ENCODE peak calls at places on chromosomes 13 and 19, in six cellular contexts. One of them, this sample, is unnamed.

GRCh38 chr13:98557934-98558630 is 18.8 kb downstream of the STK24 start:
- DNase-seq in H1: no peak
- DNase-seq in stomach: no peak
- DNase-seq in K562: no peak
- DNase-seq in GM23338: no peak
- DNase-seq in breast epithelium: no peak
- DNase-seq in this sample: no peak

GRCh38 chr19:11374449-11375142 is at the start of gene SWSAP1:
- DNase-seq in H1: peak
- DNase-seq in stomach: peak
- DNase-seq in breast epithelium: peak
- DNase-seq in GM23338: peak
- DNase-seq in K562: peak
- DNase-seq in this sample: peak

GRCh38 chr19:15118789-15119494 is 11.7 kb downstream of the SYDE1 start:
- DNase-seq in breast epithelium: no peak
- DNase-seq in K562: no peak
- DNase-seq in stomach: no peak
- DNase-seq in GM23338: no peak
- DNase-seq in H1: no peak
- DNase-seq in this sample: no peak

GRCh38 chr19:44496711-44497110 is 3.6 kb downstream of the ZNF180 start:
- DNase-seq in K562: no peak
- DNase-seq in H1: no peak
- DNase-seq in stomach: no peak
- DNase-seq in GM23338: no peak
- DNase-seq in breast epithelium: no peak
- DNase-seq in this sample: no peak

GRCh38 chr13:35475131-35475959 is 1.1 kb downstream of the MAB21L1 start:
- DNase-seq in H1: peak
- DNase-seq in GM23338: peak
- DNase-seq in K562: no peak
- DNase-seq in stomach: peak
- DNase-seq in breast epithelium: no peak
- DNase-seq in this sample: no peak

GRCh38 chr13:110440946-110441731 is 120.4 kb downstream of the RAB20 start:
- DNase-seq in stomach: no peak
- DNase-seq in K562: no peak
- DNase-seq in GM23338: no peak
- DNase-seq in H1: no peak
- DNase-seq in breast epithelium: no peak
- DNase-seq in this sample: no peak

GRCh38 chr13:73063166-73063565 is 4.4 kb downstream of the KLF5 start:
- DNase-seq in H1: no peak
- DNase-seq in K562: no peak
- DNase-seq in GM23338: no peak
- DNase-seq in breast epithelium: no peak
- DNase-seq in stomach: no peak
- DNase-seq in this sample: no peak

GRCh38 chr19:49469828-49470614 is 4.0 kb upstream of the FLT3LG start:
- DNase-seq in breast epithelium: no peak
- DNase-seq in GM23338: peak
- DNase-seq in K562: peak
- DNase-seq in H1: no peak
- DNase-seq in stomach: peak
- DNase-seq in this sample: no peak

GRCh38 chr13:37443538-37443937 is 155.0 kb downstream of the POSTN start:
- DNase-seq in stomach: no peak
- DNase-seq in GM23338: no peak
- DNase-seq in K562: no peak
- DNase-seq in H1: no peak
- DNase-seq in breast epithelium: no peak
- DNase-seq in this sample: no peak

GRCh38 chr13:103325675-103326074 is 259.5 kb upstream of the SLC10A2 start:
- DNase-seq in K562: no peak
- DNase-seq in GM23338: peak
- DNase-seq in stomach: no peak
- DNase-seq in H1: no peak
- DNase-seq in breast epithelium: no peak
- DNase-seq in this sample: no peak

GRCh38 chr19:8456064-8456463 is 11.3 kb downstream of the HNRNPM start:
- DNase-seq in K562: no peak
- DNase-seq in stomach: no peak
- DNase-seq in GM23338: peak
- DNase-seq in breast epithelium: no peak
- DNase-seq in H1: no peak
- DNase-seq in this sample: no peak

GRCh38 chr13:30153871-30154426 is 153.4 kb downstream of the KATNAL1 start:
- DNase-seq in breast epithelium: no peak
- DNase-seq in H1: no peak
- DNase-seq in K562: no peak
- DNase-seq in GM23338: peak
- DNase-seq in stomach: no peak
- DNase-seq in this sample: no peak

GRCh38 chr13:111953546-111954178 is 113.3 kb upstream of the SOX1 start:
- DNase-seq in GM23338: no peak
- DNase-seq in breast epithelium: no peak
- DNase-seq in stomach: peak
- DNase-seq in K562: no peak
- DNase-seq in H1: peak
- DNase-seq in this sample: no peak

GRCh38 chr19:18660051-18660910 is 23.2 kb upstream of the CRTC1 start:
- DNase-seq in stomach: no peak
- DNase-seq in GM23338: no peak
- DNase-seq in H1: no peak
- DNase-seq in breast epithelium: no peak
- DNase-seq in K562: peak
- DNase-seq in this sample: no peak

GRCh38 chr19:38194061-38194701 is 29.8 kb downstream of the DPF1 start:
- DNase-seq in H1: no peak
- DNase-seq in breast epithelium: no peak
- DNase-seq in GM23338: no peak
- DNase-seq in K562: no peak
- DNase-seq in stomach: no peak
- DNase-seq in this sample: no peak

GRCh38 chr19:6530385-6531162 is at the start of gene TNFSF9:
- DNase-seq in stomach: peak
- DNase-seq in GM23338: peak
- DNase-seq in H1: peak
- DNase-seq in K562: peak
- DNase-seq in breast epithelium: peak
- DNase-seq in this sample: peak

GRCh38 chr13:99434258-99434788 is 66.9 kb upstream of the TM9SF2 start:
- DNase-seq in H1: no peak
- DNase-seq in breast epithelium: no peak
- DNase-seq in GM23338: peak
- DNase-seq in stomach: peak
- DNase-seq in K562: peak
- DNase-seq in this sample: no peak

GRCh38 chr19:49567722-49568454 is 12.5 kb downstream of the NOSIP start:
- DNase-seq in K562: no peak
- DNase-seq in stomach: no peak
- DNase-seq in GM23338: no peak
- DNase-seq in breast epithelium: no peak
- DNase-seq in H1: no peak
- DNase-seq in this sample: no peak

GRCh38 chr19:58385313-58386165 is 1.5 kb upstream of the RPS5 start:
- DNase-seq in GM23338: no peak
- DNase-seq in stomach: no peak
- DNase-seq in K562: no peak
- DNase-seq in breast epithelium: no peak
- DNase-seq in H1: no peak
- DNase-seq in this sample: peak

GRCh38 chr13:102940770-102941169 is 94.9 kb downstream of the ERCC5 start:
- DNase-seq in stomach: no peak
- DNase-seq in K562: no peak
- DNase-seq in breast epithelium: no peak
- DNase-seq in GM23338: no peak
- DNase-seq in H1: no peak
- DNase-seq in this sample: no peak

GRCh38 chr19:46821512-46822359 is 28.9 kb downstream of the AP2S1 start:
- DNase-seq in breast epithelium: no peak
- DNase-seq in stomach: no peak
- DNase-seq in K562: no peak
- DNase-seq in GM23338: no peak
- DNase-seq in H1: no peak
- DNase-seq in this sample: no peak

GRCh38 chr19:46823049-46823448 is 27.6 kb downstream of the AP2S1 start:
- DNase-seq in K562: no peak
- DNase-seq in stomach: no peak
- DNase-seq in breast epithelium: no peak
- DNase-seq in H1: no peak
- DNase-seq in GM23338: no peak
- DNase-seq in this sample: no peak

GRCh38 chr19:46824887-46825730 is 25.5 kb downstream of the AP2S1 start:
- DNase-seq in GM23338: no peak
- DNase-seq in H1: no peak
- DNase-seq in breast epithelium: no peak
- DNase-seq in stomach: no peak
- DNase-seq in K562: no peak
- DNase-seq in this sample: no peak

GRCh38 chr19:46828484-46828883 is 22.2 kb downstream of the AP2S1 start:
- DNase-seq in breast epithelium: no peak
- DNase-seq in GM23338: no peak
- DNase-seq in stomach: no peak
- DNase-seq in H1: no peak
- DNase-seq in K562: no peak
- DNase-seq in this sample: no peak

GRCh38 chr19:46825731-46826055 is 25.0 kb downstream of the AP2S1 start:
- DNase-seq in H1: no peak
- DNase-seq in breast epithelium: no peak
- DNase-seq in GM23338: no peak
- DNase-seq in stomach: no peak
- DNase-seq in K562: no peak
- DNase-seq in this sample: no peak
- TF ChIP-seq CTCF in H1: no peak
- TF ChIP-seq CTCF in breast epithelium: no peak
- TF ChIP-seq CTCF in GM23338: no peak
- TF ChIP-seq CTCF in stomach: no peak
- TF ChIP-seq CTCF in K562: no peak
- TF ChIP-seq CTCF in this sample: no peak

DNA sequence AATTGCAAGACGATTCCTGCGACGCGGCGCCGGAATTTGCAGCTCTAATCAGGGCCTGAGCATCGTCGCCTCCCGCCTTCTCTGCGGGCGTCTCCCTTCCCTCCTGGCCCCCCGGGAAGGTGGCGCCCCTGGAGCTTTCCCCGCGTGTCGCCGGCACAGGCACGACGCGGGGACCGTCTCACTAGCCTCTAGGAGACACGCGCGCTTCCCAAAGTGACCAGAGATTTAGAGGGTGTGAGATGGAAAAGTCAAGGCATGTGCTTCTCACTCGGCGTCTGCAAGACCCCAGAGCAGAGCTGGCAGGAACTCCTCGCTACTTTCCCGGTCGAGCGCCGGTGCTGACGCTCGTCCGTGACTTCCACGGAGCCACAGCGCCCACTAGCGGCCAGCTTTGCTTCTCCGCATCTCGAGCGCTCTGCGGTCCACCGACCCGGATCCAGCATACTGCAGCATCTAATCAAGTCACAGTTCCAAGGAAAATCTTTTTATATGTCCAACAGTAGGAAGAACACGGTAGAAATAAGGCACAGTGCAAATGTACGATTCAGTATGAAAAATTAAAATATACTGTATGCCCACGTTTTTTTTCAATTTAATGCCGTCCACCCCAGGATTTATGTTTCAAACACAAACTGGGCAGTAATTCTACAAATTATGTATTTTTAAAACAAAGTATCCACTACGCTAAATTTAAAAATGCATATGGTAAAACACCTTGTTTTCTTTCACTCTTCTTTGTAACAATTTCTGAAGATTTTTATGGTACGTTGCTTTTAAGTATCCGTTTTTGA is 977 bp upstream of the EFNB2 start:
- DNase-seq in K562: peak
- DNase-seq in GM23338: peak
- DNase-seq in stomach: peak
- DNase-seq in H1: peak
- DNase-seq in breast epithelium: peak
- DNase-seq in this sample: peak
- TF ChIP-seq POLR2AphosphoS5 in K562: no peak
- TF ChIP-seq POLR2AphosphoS5 in GM23338: no peak
- TF ChIP-seq POLR2AphosphoS5 in stomach: peak
- TF ChIP-seq POLR2AphosphoS5 in H1: no peak
- TF ChIP-seq POLR2AphosphoS5 in breast epithelium: no peak
- TF ChIP-seq POLR2AphosphoS5 in this sample: peak

DNA sequence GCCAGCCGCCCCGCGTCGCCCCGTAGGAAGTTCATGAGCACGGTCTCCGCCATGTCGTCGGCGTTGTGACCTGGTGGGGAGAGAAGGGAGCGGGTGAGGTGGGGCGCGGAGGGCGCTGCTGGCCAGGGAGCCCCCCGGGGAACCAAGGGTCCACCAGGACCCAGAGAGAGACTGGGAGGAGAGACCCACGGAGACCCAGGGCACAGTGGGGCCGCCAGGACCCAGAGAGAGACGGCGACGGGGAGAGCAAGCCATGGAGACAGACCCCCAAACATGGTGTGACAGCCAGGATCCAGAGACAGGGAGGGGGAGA is 9.2 kb downstream of the CTU1 start:
- DNase-seq in breast epithelium: no peak
- DNase-seq in GM23338: no peak
- DNase-seq in K562: no peak
- DNase-seq in stomach: no peak
- DNase-seq in H1: no peak
- DNase-seq in this sample: no peak
- TF ChIP-seq CTCF in breast epithelium: no peak
- TF ChIP-seq CTCF in GM23338: no peak
- TF ChIP-seq CTCF in K562: no peak
- TF ChIP-seq CTCF in stomach: no peak
- TF ChIP-seq CTCF in H1: no peak
- TF ChIP-seq CTCF in this sample: no peak

DNA sequence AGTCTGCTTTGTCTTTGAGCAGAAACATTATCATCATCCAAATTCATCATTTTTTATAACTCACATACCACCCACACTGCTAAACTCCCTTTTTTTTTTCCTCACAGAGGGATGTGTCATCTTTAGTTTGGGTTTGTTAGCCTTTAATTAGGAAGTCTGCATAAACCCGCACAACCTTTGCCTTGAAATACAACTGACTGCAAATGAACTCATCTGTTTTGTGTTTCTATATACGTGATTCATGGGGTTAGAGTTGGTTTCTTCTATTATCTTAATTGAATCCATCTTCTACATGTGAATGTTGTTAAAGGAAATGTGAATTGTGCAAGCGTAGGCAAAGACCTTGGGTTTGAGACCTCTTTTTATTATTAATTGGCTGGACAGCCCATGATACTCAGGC is 102.7 kb downstream of the SLAIN1 start:
- DNase-seq in stomach: no peak
- DNase-seq in H1: no peak
- DNase-seq in GM23338: no peak
- DNase-seq in breast epithelium: no peak
- DNase-seq in K562: no peak
- DNase-seq in this sample: no peak
- TF ChIP-seq POLR2AphosphoS5 in stomach: no peak
- TF ChIP-seq POLR2AphosphoS5 in H1: no peak
- TF ChIP-seq POLR2AphosphoS5 in GM23338: no peak
- TF ChIP-seq POLR2AphosphoS5 in breast epithelium: no peak
- TF ChIP-seq POLR2AphosphoS5 in K562: no peak
- TF ChIP-seq POLR2AphosphoS5 in this sample: no peak

GRCh38 chr13:42078113-42078769 is 29.8 kb downstream of the DGKH start:
- DNase-seq in stomach: no peak
- DNase-seq in H1: no peak
- DNase-seq in K562: no peak
- DNase-seq in breast epithelium: no peak
- DNase-seq in GM23338: peak
- DNase-seq in this sample: no peak
- TF ChIP-seq CTCF in stomach: no peak
- TF ChIP-seq CTCF in H1: peak
- TF ChIP-seq CTCF in K562: peak
- TF ChIP-seq CTCF in breast epithelium: no peak
- TF ChIP-seq CTCF in GM23338: peak
- TF ChIP-seq CTCF in this sample: no peak

This sample was measured in HL-60.